ENCODE peak calls at places on chromosomes 12 and 14, in seven cellular contexts. N is lower leg skin, M is spleen, U is GM10248, C is AG09309, Y is type B pancreatic cell, E is endothelial cell. F is an unnamed sample.

GRCh38 chr12:64404470-64405446 is 566 bp downstream of the XPOT start:
- DNase-seq in N (peak), M (no peak), U (peak), C (peak), Y (no peak), E (peak), F (peak)

GRCh38 chr12:108637222-108637621 is 3.5 kb upstream of the SELPLG start:
- DNase-seq in N (no peak), M (peak), U (no peak), C (no peak), Y (no peak), E (no peak), F (no peak)

GRCh38 chr12:116319851-116320621 is 42.5 kb upstream of the MED13L start:
- DNase-seq in N (peak), M (no peak), U (no peak), C (peak), Y (no peak), E (no peak), F (no peak)

GRCh38 chr14:89060191-89060590 is 235.7 kb downstream of the TTC8 start:
- DNase-seq in N (no peak), M (no peak), U (no peak), C (no peak), Y (no peak), E (no peak), F (no peak)

GRCh38 chr14:61466905-61467280 is 145.5 kb downstream of the PRKCH start:
- DNase-seq in N (no peak), M (no peak), U (no peak), C (no peak), Y (no peak), E (no peak), F (no peak)

GRCh38 chr14:33657478-33657877 is 293.4 kb downstream of the EGLN3 start:
- DNase-seq in N (no peak), M (no peak), U (no peak), C (no peak), Y (no peak), E (no peak), F (no peak)

GRCh38 chr12:27525373-27525772 is 1.4 kb downstream of the PPFIBP1 start:
- DNase-seq in N (no peak), M (no peak), U (no peak), C (no peak), Y (no peak), E (peak), F (no peak)

GRCh38 chr14:94679941-94680340 is 67.8 kb downstream of the SERPINA3 start:
- DNase-seq in N (no peak), M (peak), U (no peak), C (no peak), Y (peak), E (no peak), F (no peak)

GRCh38 chr12:121224591-121224990 is 14.7 kb downstream of the P2RX4 start:
- DNase-seq in N (no peak), M (no peak), U (peak), C (no peak), Y (no peak), E (no peak), F (no peak)

GRCh38 chr14:105086833-105087307 is 21.6 kb upstream of the GPR132 start:
- DNase-seq in N (no peak), M (peak), U (peak), C (no peak), Y (peak), E (peak), F (peak)

GRCh38 chr14:59566281-59566680 is 10.3 kb downstream of the CCDC175 start:
- DNase-seq in N (no peak), M (no peak), U (no peak), C (no peak), Y (no peak), E (no peak), F (no peak)

GRCh38 chr12:117148642-117149041 is 41.6 kb downstream of the FBXO21 start:
- DNase-seq in N (no peak), M (no peak), U (no peak), C (no peak), Y (no peak), E (no peak), F (no peak)

GRCh38 chr14:71555654-71556559 is 376.3 kb upstream of the RGS6 start:
- DNase-seq in N (no peak), M (no peak), U (peak), C (no peak), Y (no peak), E (no peak), F (peak)

GRCh38 chr14:97329701-97330100 is 532.5 kb downstream of the VRK1 start:
- DNase-seq in N (no peak), M (no peak), U (no peak), C (no peak), Y (no peak), E (no peak), F (no peak)

GRCh38 chr12:10753066-10753465 is 29.9 kb upstream of the YBX3 start:
- DNase-seq in N (no peak), M (no peak), U (no peak), C (peak), Y (no peak), E (no peak), F (no peak)

GRCh38 chr14:67413806-67414769 is 2.1 kb upstream of the PLEK2 start:
- DNase-seq in N (no peak), M (no peak), U (no peak), C (peak), Y (no peak), E (no peak), F (no peak)

GRCh38 chr12:69524755-69525509 is 54.7 kb downstream of the FRS2 start:
- DNase-seq in N (no peak), M (no peak), U (no peak), C (no peak), Y (no peak), E (no peak), F (no peak)

GRCh38 chr14:103023881-103024473 is 33.4 kb downstream of the CDC42BPB start:
- DNase-seq in N (no peak), M (peak), U (no peak), C (no peak), Y (no peak), E (peak), F (no peak)

GRCh38 chr12:62760779-62761178 is 174.2 kb downstream of the PPM1H start:
- DNase-seq in N (no peak), M (no peak), U (peak), C (no peak), Y (no peak), E (no peak), F (no peak)

GRCh38 chr14:35355981-35356839 is 48.3 kb downstream of the NFKBIA start:
- DNase-seq in N (no peak), M (no peak), U (peak), C (no peak), Y (no peak), E (no peak), F (no peak)

GRCh38 chr12:32765906-32766305 is 10.2 kb upstream of the YARS2 start:
- DNase-seq in N (no peak), M (no peak), U (no peak), C (no peak), Y (no peak), E (no peak), F (no peak)

GRCh38 chr12:24697769-24698168 is 251.1 kb downstream of the BCAT1 start:
- DNase-seq in N (no peak), M (no peak), U (no peak), C (no peak), Y (no peak), E (no peak), F (no peak)

GRCh38 chr14:84340938-84341337 is 1189.0 kb upstream of the FLRT2 start:
- DNase-seq in N (no peak), M (no peak), U (no peak), C (no peak), Y (no peak), E (no peak), F (no peak)

GRCh38 chr14:98858561-98858960 is 413.4 kb downstream of the BCL11B start:
- DNase-seq in N (no peak), M (no peak), U (no peak), C (no peak), Y (no peak), E (no peak), F (no peak)

GRCh38 chr12:113462117-113462774 is 9.4 kb downstream of the LHX5 start:
- DNase-seq in N (peak), M (peak), U (peak), C (peak), Y (no peak), E (peak), F (peak)

GRCh38 chr12:113463746-113464743 is 7.6 kb downstream of the LHX5 start:
- DNase-seq in N (no peak), M (no peak), U (no peak), C (no peak), Y (no peak), E (no peak), F (peak)

GRCh38 chr12:113462880-113463745 is 8.6 kb downstream of the LHX5 start:
- DNase-seq in N (no peak), M (no peak), U (no peak), C (no peak), Y (no peak), E (peak), F (no peak)

GRCh38 chr12:113459981-113460380 is 11.7 kb downstream of the LHX5 start:
- DNase-seq in N (no peak), M (no peak), U (no peak), C (no peak), Y (no peak), E (no peak), F (no peak)

DNA sequence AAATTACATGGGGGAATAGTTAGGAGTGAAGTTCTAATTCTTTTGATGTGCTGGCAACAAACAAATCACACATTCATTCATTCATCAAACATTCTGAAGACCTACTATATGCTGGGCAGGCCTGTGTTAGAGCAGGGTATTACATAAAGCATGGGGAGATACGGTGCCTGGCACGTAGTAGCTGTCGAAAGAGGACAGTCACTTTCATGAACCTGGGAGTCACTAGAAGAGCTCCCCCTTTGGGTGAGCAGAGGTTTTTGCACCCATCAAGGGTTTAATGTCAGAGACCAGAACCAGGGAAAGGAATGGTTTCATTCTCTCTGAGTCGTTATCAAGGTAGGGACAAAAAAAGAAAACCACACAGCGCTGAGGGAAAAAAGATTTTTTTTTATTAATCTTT is 10.0 kb downstream of the LHX5 start:
- DNase-seq in N (no peak), M (no peak), U (peak), C (no peak), Y (no peak), E (no peak), F (peak)
- TF ChIP-seq CTCF in N (no peak), M (no peak), U (peak), C (peak), Y (peak), E (peak), F (peak)

GRCh38 chr12:98736352-98737326 is 91.5 kb downstream of the APAF1 start:
- DNase-seq in N (no peak), M (no peak), U (no peak), C (no peak), Y (no peak), E (no peak), F (no peak)
- TF ChIP-seq CTCF in N (no peak), M (no peak), U (no peak), C (no peak), Y (no peak), E (no peak), F (no peak)

GRCh38 chr14:73935666-73936065 is 14.2 kb downstream of the FAM161B start:
- DNase-seq in N (no peak), M (no peak), U (no peak), C (no peak), Y (no peak), E (no peak), F (no peak)
- TF ChIP-seq CTCF in N (no peak), M (no peak), U (no peak), C (peak), Y (peak), E (peak), F (no peak)

GRCh38 chr12:48968467-48968866 is 3.1 kb downstream of the WNT10B start:
- DNase-seq in N (no peak), M (no peak), U (peak), C (no peak), Y (no peak), E (no peak), F (peak)

GRCh38 chr12:48968004-48968403 is 3.5 kb downstream of the WNT10B start:
- DNase-seq in N (no peak), M (no peak), U (no peak), C (no peak), Y (no peak), E (no peak), F (no peak)

GRCh38 chr12:48961801-48962200 is 4.5 kb upstream of the ARF3 start:
- DNase-seq in N (no peak), M (no peak), U (no peak), C (no peak), Y (no peak), E (no peak), F (no peak)

GRCh38 chr12:48966177-48966890 is 5.2 kb downstream of the WNT10B start:
- DNase-seq in N (no peak), M (no peak), U (peak), C (no peak), Y (no peak), E (no peak), F (no peak)

GRCh38 chr12:48965447-48965846 is 6.1 kb downstream of the WNT10B start:
- DNase-seq in N (no peak), M (no peak), U (no peak), C (no peak), Y (no peak), E (no peak), F (no peak)
- TF ChIP-seq CTCF in N (no peak), M (no peak), U (no peak), C (peak), Y (peak), E (no peak), F (no peak)

DNA sequence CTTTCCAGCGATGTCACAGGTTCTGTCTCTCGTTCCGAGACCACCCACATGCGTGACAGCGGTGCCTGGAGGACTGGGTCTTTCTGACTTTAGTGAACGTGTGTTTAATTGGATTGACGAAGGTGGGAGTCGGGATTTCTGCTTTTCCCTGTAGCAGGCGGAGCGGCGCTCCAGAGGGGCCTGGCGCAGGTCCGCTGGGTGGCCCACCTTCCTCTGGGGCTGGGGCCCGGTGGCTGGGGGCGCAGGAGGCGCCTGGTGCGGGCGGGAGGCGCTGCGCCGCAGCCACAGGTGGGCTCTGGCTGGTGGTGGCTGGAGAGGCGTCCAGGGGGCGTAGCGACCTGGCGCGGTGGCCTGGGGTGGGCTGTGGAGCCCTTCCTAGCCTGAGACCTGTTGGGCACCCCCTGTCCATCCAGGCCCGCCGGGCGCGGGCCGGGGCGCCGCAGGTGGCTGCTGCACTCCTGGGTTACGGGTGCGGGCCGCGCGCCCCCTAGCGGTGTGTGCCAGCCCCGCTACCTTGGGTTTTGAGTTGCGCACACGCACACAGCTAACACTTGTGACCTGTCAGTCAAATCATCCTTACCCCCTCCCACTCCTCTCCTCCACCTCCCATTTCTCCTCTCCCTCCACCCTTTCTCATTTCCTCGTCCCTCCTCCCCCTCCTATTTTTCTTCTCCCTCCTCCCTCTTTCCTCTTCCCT is 2.0 kb downstream of the MEG3 start:
- DNase-seq in N (no peak), M (no peak), U (no peak), C (peak), Y (no peak), E (no peak), F (no peak)
- TF ChIP-seq CTCF in N (no peak), M (no peak), U (no peak), C (peak), Y (no peak), E (no peak), F (no peak)

GRCh38 chr12:114164354-114164753 is 198.2 kb upstream of the RBM19 start:
- DNase-seq in N (no peak), M (no peak), U (no peak), C (no peak), Y (no peak), E (no peak), F (no peak)

GRCh38 chr12:114168061-114168460 is 201.9 kb upstream of the RBM19 start:
- DNase-seq in N (no peak), M (no peak), U (no peak), C (peak), Y (no peak), E (no peak), F (no peak)

GRCh38 chr12:114167431-114167830 is 201.3 kb upstream of the RBM19 start:
- DNase-seq in N (no peak), M (no peak), U (no peak), C (peak), Y (no peak), E (no peak), F (no peak)

GRCh38 chr12:114165921-114166320 is 199.8 kb upstream of the RBM19 start:
- DNase-seq in N (no peak), M (no peak), U (no peak), C (no peak), Y (no peak), E (no peak), F (no peak)

DNA sequence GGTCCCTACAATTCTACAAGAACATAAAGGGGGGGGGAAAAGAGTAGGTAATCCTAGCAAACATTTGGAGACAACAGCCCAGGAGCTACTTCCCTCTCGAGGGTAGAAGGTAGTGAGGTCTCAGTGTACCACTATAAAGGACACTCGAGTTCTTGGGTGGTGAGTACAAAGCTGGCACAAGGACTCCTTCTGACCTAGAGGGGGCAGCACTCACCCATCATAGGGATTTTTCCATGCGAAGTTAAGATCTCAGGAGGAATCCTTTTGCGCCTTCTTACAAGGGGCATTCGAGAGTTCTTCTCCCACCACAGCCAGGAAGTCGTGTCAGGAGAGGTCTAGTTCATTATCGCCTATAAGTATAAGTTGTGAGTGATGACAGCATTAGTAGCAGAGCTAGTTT is 200.2 kb upstream of the RBM19 start:
- DNase-seq in N (no peak), M (no peak), U (peak), C (peak), Y (no peak), E (peak), F (peak)
- TF ChIP-seq CTCF in N (no peak), M (no peak), U (peak), C (peak), Y (peak), E (peak), F (no peak)

GRCh38 chr12:45543887-45544286 is 185.6 kb upstream of the ARID2 start:
- DNase-seq in N (peak), M (no peak), U (peak), C (peak), Y (no peak), E (peak), F (peak)
- TF ChIP-seq CTCF in N (no peak), M (peak), U (peak), C (peak), Y (peak), E (peak), F (peak)

DNA sequence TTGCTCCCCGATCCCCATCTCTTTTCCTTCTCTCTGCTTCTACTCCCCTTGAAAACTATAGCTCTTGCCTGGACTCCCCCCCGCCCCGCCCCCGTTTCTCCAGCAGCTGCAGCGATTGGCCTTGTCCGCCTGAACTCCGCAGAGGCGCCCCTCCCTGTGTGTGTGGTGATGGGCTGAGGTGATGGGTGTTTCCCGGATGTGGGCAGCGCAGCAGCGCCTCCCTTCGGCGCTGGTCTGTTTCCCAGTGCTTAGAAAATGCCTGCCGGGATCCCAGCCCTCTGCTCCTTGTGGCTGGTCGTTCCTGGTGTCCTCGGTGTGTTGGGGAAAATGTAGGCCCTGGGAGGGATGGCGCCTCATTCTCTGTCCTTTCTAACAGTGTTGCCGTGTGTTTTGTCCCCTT is 43.3 kb downstream of the GALNT8 start:
- DNase-seq in N (no peak), M (no peak), U (no peak), C (no peak), Y (no peak), E (peak), F (no peak)
- TF ChIP-seq CTCF in N (no peak), M (no peak), U (no peak), C (no peak), Y (peak), E (no peak), F (no peak)

DNA sequence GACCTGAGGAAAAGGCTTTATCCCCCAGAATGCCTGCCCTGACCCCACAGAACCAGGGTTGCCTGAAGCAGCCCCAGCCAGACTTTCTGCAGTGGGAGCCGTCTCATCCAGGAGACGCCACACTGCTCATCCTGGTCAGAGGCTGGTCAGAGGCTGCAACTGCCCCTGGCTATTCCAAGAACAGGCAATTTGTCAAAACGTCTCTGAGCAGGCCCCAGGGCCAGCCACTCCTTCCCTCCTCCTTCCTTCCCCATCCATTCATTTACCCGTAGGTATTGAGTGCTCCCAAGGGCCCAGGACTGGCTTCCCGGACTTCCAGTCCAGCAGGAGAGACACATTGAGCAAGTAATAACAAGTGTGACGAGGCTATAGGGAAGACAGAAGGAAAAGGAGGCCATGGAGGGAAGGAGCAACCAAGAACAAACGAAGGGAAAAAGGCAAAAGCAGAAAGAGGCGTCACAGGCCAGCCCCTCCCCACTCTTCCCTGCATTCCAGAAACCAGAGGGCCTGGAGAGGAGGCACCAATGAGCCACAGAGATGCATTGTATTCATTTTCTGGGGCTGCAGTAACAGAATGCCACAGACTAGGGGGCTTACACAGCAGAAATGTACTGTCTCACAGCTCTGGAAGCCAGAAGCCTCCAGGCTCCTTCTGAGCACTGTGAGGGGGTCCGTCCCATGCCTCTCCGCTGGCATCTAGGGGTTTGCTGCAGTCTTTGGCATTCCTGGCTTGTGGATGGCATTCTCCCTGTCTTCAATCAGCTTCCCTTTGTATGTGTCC is 21.0 kb upstream of the CD9 start:
- DNase-seq in N (no peak), M (peak), U (no peak), C (no peak), Y (no peak), E (no peak), F (no peak)
- TF ChIP-seq CTCF in N (no peak), M (no peak), U (no peak), C (peak), Y (peak), E (no peak), F (no peak)

F was measured in GM13976.